ENCODE peak calls at places on chromosome 13, in ten cellular contexts. A is uterus; C is aorta; F is CD8-positive, alpha-beta memory T cell; T is pancreas; M is PC-3; L is lung; D is CD8-positive, alpha-beta T cell; O is neuronal stem cell; V is small intestine. J is an unnamed sample.

GRCh38 chr13:23059173-23059572 is 121.6 kb upstream of the SGCG start:
- DNase-seq in A (no peak), C (no peak), F (no peak), T (no peak), M (no peak), L (no peak), D (no peak), O (no peak), V (no peak), J (no peak)

GRCh38 chr13:84607614-84608013 is 725.3 kb upstream of the SLITRK1 start:
- DNase-seq in A (no peak), C (peak; percentile 58), F (no peak), T (no peak), M (peak; percentile 47), L (no peak), D (no peak), O (no peak), V (no peak), J (no peak)

GRCh38 chr13:60944863-60945262 is 470.8 kb downstream of the PCDH20 start:
- DNase-seq in A (no peak), C (no peak), F (no peak), T (no peak), M (no peak), L (no peak), D (no peak), O (no peak), V (no peak), J (no peak)

GRCh38 chr13:61162106-61162505 is 253.5 kb downstream of the PCDH20 start:
- DNase-seq in A (no peak), C (no peak), F (no peak), T (no peak), M (no peak), L (no peak), D (peak; percentile 15), O (no peak), V (no peak), J (no peak)

GRCh38 chr13:52776726-52777125 is 37.1 kb upstream of the CNMD start:
- DNase-seq in A (no peak), C (no peak), F (no peak), T (no peak), M (no peak), L (no peak), D (no peak), O (no peak), V (no peak), J (no peak)

GRCh38 chr13:49669735-49670309 is 21.5 kb downstream of the EBPL start:
- DNase-seq in A (no peak), C (no peak), F (no peak), T (peak; percentile 38), M (peak; percentile 68), L (peak; percentile 44), D (peak; percentile 28), O (peak; percentile 41), V (peak; percentile 64), J (peak; percentile 11)

GRCh38 chr13:95494082-95494681 is 58.3 kb upstream of the CLDN10 start:
- DNase-seq in A (no peak), C (no peak), F (no peak), T (no peak), M (peak; percentile 83), L (no peak), D (no peak), O (peak; percentile 44), V (peak; percentile 70), J (no peak)

GRCh38 chr13:39196957-39197644 is 158.8 kb downstream of the NHLRC3 start:
- DNase-seq in A (no peak), C (no peak), F (no peak), T (no peak), M (peak; percentile 35), L (no peak), D (no peak), O (no peak), V (no peak), J (no peak)

GRCh38 chr13:51894239-51894638 is 32.5 kb downstream of the CCDC70 start:
- DNase-seq in A (no peak), C (no peak), F (no peak), T (no peak), M (peak; percentile 30), L (no peak), D (no peak), O (no peak), V (no peak), J (no peak)

GRCh38 chr13:51826606-51827005 is 18.4 kb downstream of the TMEM272 start:
- DNase-seq in A (peak; percentile 66), C (no peak), F (no peak), T (no peak), M (no peak), L (no peak), D (no peak), O (no peak), V (no peak), J (no peak)

GRCh38 chr13:62320129-62320724 is 904.6 kb upstream of the PCDH20 start:
- DNase-seq in A (no peak), C (no peak), F (no peak), T (no peak), M (peak; percentile 49), L (no peak), D (no peak), O (peak; percentile 35), V (peak; percentile 16), J (peak; percentile 1)

GRCh38 chr13:71477735-71478134 is 389.3 kb downstream of the DACH1 start:
- DNase-seq in A (no peak), C (no peak), F (no peak), T (no peak), M (peak; percentile 30), L (no peak), D (no peak), O (no peak), V (no peak), J (no peak)

GRCh38 chr13:71864094-71864980 is 2.7 kb downstream of the DACH1 start:
- DNase-seq in A (peak; percentile 54), C (peak; percentile 53), F (no peak), T (peak; percentile 36), M (no peak), L (peak; percentile 59), D (no peak), O (no peak), V (peak; percentile 86), J (no peak)

GRCh38 chr13:42477588-42478190 is 96.3 kb upstream of the TNFSF11 start:
- DNase-seq in A (no peak), C (peak; percentile 52), F (no peak), T (peak; percentile 36), M (no peak), L (no peak), D (no peak), O (no peak), V (no peak), J (no peak)

GRCh38 chr13:104625196-104625595 is 1559.0 kb upstream of the SLC10A2 start:
- DNase-seq in A (no peak), C (no peak), F (no peak), T (no peak), M (no peak), L (no peak), D (no peak), O (no peak), V (no peak), J (no peak)

GRCh38 chr13:40777957-40778235 is 6.9 kb upstream of the MRPS31 start:
- DNase-seq in A (no peak), C (no peak), F (no peak), T (no peak), M (no peak), L (no peak), D (no peak), O (no peak), V (peak; percentile 61), J (no peak)

GRCh38 chr13:40774672-40775071 is 3.7 kb upstream of the MRPS31 start:
- DNase-seq in A (no peak), C (no peak), F (no peak), T (no peak), M (no peak), L (no peak), D (no peak), O (no peak), V (no peak), J (no peak)

GRCh38 chr13:40777166-40777956 is 6.4 kb upstream of the MRPS31 start:
- DNase-seq in A (no peak), C (no peak), F (peak; percentile 41), T (no peak), M (peak; percentile 55), L (peak; percentile 40), D (peak; percentile 25), O (peak; percentile 40), V (peak; percentile 76), J (no peak)

GRCh38 chr13:40776232-40776631 is 5.2 kb upstream of the MRPS31 start:
- DNase-seq in A (no peak), C (no peak), F (no peak), T (no peak), M (no peak), L (no peak), D (peak; percentile 31), O (no peak), V (no peak), J (no peak)

GRCh38 chr13:40776681-40777165 is 5.7 kb upstream of the MRPS31 start:
- DNase-seq in A (no peak), C (no peak), F (peak; percentile 72), T (no peak), M (peak; percentile 54), L (peak; percentile 44), D (peak; percentile 85), O (no peak), V (peak; percentile 59), J (no peak)
- H3K27ac ChIP-seq in A (no peak overlapping the region), C (no peak overlapping the region), F (peak overlapping the region; percentile 19), T (no peak overlapping the region), M (peak overlapping the region; percentile 25), L (peak overlapping the region; percentile 20), D (peak overlapping the region; percentile 25), O (no peak overlapping the region), V (peak overlapping the region; percentile 87), J (no peak overlapping the region)

GRCh38 chr13:110225609-110226008 is 81.3 kb downstream of the COL4A1 start:
- DNase-seq in A (no peak), C (no peak), F (no peak), T (no peak), M (no peak), L (no peak), D (no peak), O (no peak), V (no peak), J (no peak)
- H3K27ac ChIP-seq in A (peak overlapping the region; percentile 57), C (peak overlapping the region; percentile 10), F (no peak overlapping the region), T (no peak overlapping the region), M (no peak overlapping the region), L (no peak overlapping the region), D (no peak overlapping the region), O (no peak overlapping the region), V (no peak overlapping the region), J (no peak overlapping the region)

DNA sequence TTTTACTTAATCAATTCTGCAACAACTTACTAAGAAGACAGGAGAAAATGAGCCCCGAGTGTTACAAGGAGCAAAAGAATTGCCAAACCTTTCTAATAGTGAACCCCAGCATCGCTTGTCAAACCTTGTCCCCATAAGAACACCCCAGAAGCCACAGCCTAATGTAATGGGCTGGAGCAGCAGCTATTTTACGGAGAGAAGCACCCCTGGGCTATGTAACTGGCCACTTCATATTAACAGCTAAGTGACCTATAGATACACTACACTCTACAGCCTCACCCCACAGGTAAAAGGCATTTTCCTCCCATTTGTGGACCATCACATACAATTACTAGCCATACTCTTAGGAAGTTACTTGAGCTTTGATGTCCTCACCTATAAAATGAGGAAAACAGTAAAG is 27.3 kb upstream of the CPB2 start:
- DNase-seq in A (no peak), C (no peak), F (no peak), T (no peak), M (no peak), L (no peak), D (no peak), O (no peak), V (no peak), J (no peak)
- H3K27ac ChIP-seq in A (no peak overlapping the region), C (no peak overlapping the region), F (no peak overlapping the region), T (no peak overlapping the region), M (no peak overlapping the region), L (no peak overlapping the region), D (peak overlapping the region; percentile 6), O (no peak overlapping the region), V (no peak overlapping the region), J (no peak overlapping the region)

GRCh38 chr13:32225494-32225931 is 89.7 kb downstream of the ZAR1L start:
- DNase-seq in A (no peak), C (no peak), F (no peak), T (no peak), M (no peak), L (no peak), D (no peak), O (no peak), V (no peak), J (no peak)
- H3K27ac ChIP-seq in A (peak overlapping the region; percentile 25), C (peak overlapping the region; percentile 57), F (no peak overlapping the region), T (no peak overlapping the region), M (no peak overlapping the region), L (no peak overlapping the region), D (no peak overlapping the region), O (peak overlapping the region; percentile 11), V (no peak overlapping the region), J (no peak overlapping the region)

J was measured in caudate nucleus.